ENCODE peak calls at places on chromosomes 11 and 22, in nine cellular contexts. One of them, this sample, is unnamed.

GRCh38 chr11:12403122-12403994 is 26.0 kb downstream of the PARVA start:
- DNase-seq in cardiac fibroblast: no peak
- DNase-seq in CD8-positive, alpha-beta memory T cell: no peak
- DNase-seq in Calu3: no peak
- DNase-seq in activated CD8-positive, alpha-beta memory T cell treated with anti-CD3 and anti-CD28 coated beads for 48 hours: no peak
- DNase-seq in endothelial cell: no peak
- DNase-seq in ovary: no peak
- DNase-seq in CD8-positive, alpha-beta T cell: no peak
- DNase-seq in colonic mucosa: no peak
- DNase-seq in this sample: no peak

GRCh38 chr11:82653752-82654151 is 79.9 kb downstream of the FAM181B start:
- DNase-seq in Calu3: no peak
- DNase-seq in CD8-positive, alpha-beta T cell: no peak
- DNase-seq in ovary: no peak
- DNase-seq in CD8-positive, alpha-beta memory T cell: no peak
- DNase-seq in activated CD8-positive, alpha-beta memory T cell treated with anti-CD3 and anti-CD28 coated beads for 48 hours: no peak
- DNase-seq in cardiac fibroblast: no peak
- DNase-seq in colonic mucosa: no peak
- DNase-seq in endothelial cell: no peak
- DNase-seq in this sample: no peak

GRCh38 chr11:114011443-114011842 is 36.5 kb downstream of the HTR3A start:
- DNase-seq in cardiac fibroblast: no peak
- DNase-seq in ovary: no peak
- DNase-seq in colonic mucosa: no peak
- DNase-seq in CD8-positive, alpha-beta memory T cell: no peak
- DNase-seq in activated CD8-positive, alpha-beta memory T cell treated with anti-CD3 and anti-CD28 coated beads for 48 hours: no peak
- DNase-seq in Calu3: no peak
- DNase-seq in endothelial cell: no peak
- DNase-seq in CD8-positive, alpha-beta T cell: no peak
- DNase-seq in this sample: no peak

GRCh38 chr22:50620861-50621490 is 7.0 kb downstream of the ARSA start:
- DNase-seq in colonic mucosa: peak; percentile 46
- DNase-seq in CD8-positive, alpha-beta T cell: peak; percentile 55
- DNase-seq in cardiac fibroblast: no peak
- DNase-seq in Calu3: peak; percentile 24
- DNase-seq in endothelial cell: no peak
- DNase-seq in CD8-positive, alpha-beta memory T cell: peak; percentile 88
- DNase-seq in ovary: no peak
- DNase-seq in activated CD8-positive, alpha-beta memory T cell treated with anti-CD3 and anti-CD28 coated beads for 48 hours: peak; percentile 13
- DNase-seq in this sample: no peak

GRCh38 chr22:31085493-31085824 is 4.3 kb downstream of the SMTN start:
- DNase-seq in colonic mucosa: peak; percentile 38
- DNase-seq in Calu3: peak; percentile 41
- DNase-seq in ovary: no peak
- DNase-seq in CD8-positive, alpha-beta memory T cell: no peak
- DNase-seq in activated CD8-positive, alpha-beta memory T cell treated with anti-CD3 and anti-CD28 coated beads for 48 hours: no peak
- DNase-seq in endothelial cell: no peak
- DNase-seq in cardiac fibroblast: peak; percentile 36
- DNase-seq in CD8-positive, alpha-beta T cell: no peak
- DNase-seq in this sample: no peak

GRCh38 chr11:60691636-60692035 is 7.8 kb upstream of the MS4A8 start:
- DNase-seq in endothelial cell: no peak
- DNase-seq in cardiac fibroblast: no peak
- DNase-seq in ovary: no peak
- DNase-seq in activated CD8-positive, alpha-beta memory T cell treated with anti-CD3 and anti-CD28 coated beads for 48 hours: no peak
- DNase-seq in CD8-positive, alpha-beta memory T cell: no peak
- DNase-seq in Calu3: no peak
- DNase-seq in colonic mucosa: no peak
- DNase-seq in CD8-positive, alpha-beta T cell: no peak
- DNase-seq in this sample: no peak

GRCh38 chr11:98536023-98536422 is 484.7 kb upstream of the CNTN5 start:
- DNase-seq in endothelial cell: no peak
- DNase-seq in Calu3: no peak
- DNase-seq in CD8-positive, alpha-beta memory T cell: no peak
- DNase-seq in colonic mucosa: no peak
- DNase-seq in cardiac fibroblast: no peak
- DNase-seq in activated CD8-positive, alpha-beta memory T cell treated with anti-CD3 and anti-CD28 coated beads for 48 hours: no peak
- DNase-seq in ovary: no peak
- DNase-seq in CD8-positive, alpha-beta T cell: no peak
- DNase-seq in this sample: no peak

GRCh38 chr11:85843929-85844328 is 11.3 kb upstream of the CCDC83 start:
- DNase-seq in Calu3: no peak
- DNase-seq in activated CD8-positive, alpha-beta memory T cell treated with anti-CD3 and anti-CD28 coated beads for 48 hours: no peak
- DNase-seq in ovary: no peak
- DNase-seq in CD8-positive, alpha-beta memory T cell: no peak
- DNase-seq in CD8-positive, alpha-beta T cell: no peak
- DNase-seq in colonic mucosa: no peak
- DNase-seq in endothelial cell: no peak
- DNase-seq in cardiac fibroblast: no peak
- DNase-seq in this sample: no peak

GRCh38 chr11:103863497-103863896 is 172.9 kb upstream of the DDI1 start:
- DNase-seq in activated CD8-positive, alpha-beta memory T cell treated with anti-CD3 and anti-CD28 coated beads for 48 hours: no peak
- DNase-seq in colonic mucosa: no peak
- DNase-seq in CD8-positive, alpha-beta T cell: no peak
- DNase-seq in Calu3: no peak
- DNase-seq in CD8-positive, alpha-beta memory T cell: no peak
- DNase-seq in cardiac fibroblast: peak; percentile 69
- DNase-seq in ovary: no peak
- DNase-seq in endothelial cell: no peak
- DNase-seq in this sample: no peak

GRCh38 chr11:132115454-132115853 is 745.0 kb downstream of the NTM start:
- DNase-seq in CD8-positive, alpha-beta memory T cell: no peak
- DNase-seq in Calu3: no peak
- DNase-seq in colonic mucosa: no peak
- DNase-seq in ovary: no peak
- DNase-seq in cardiac fibroblast: peak; percentile 76
- DNase-seq in endothelial cell: no peak
- DNase-seq in activated CD8-positive, alpha-beta memory T cell treated with anti-CD3 and anti-CD28 coated beads for 48 hours: no peak
- DNase-seq in CD8-positive, alpha-beta T cell: no peak
- DNase-seq in this sample: no peak

GRCh38 chr11:20353829-20354434 is 9.6 kb upstream of the HTATIP2 start:
- DNase-seq in cardiac fibroblast: peak; percentile 67
- DNase-seq in Calu3: peak; percentile 52
- DNase-seq in endothelial cell: peak; percentile 53
- DNase-seq in colonic mucosa: no peak
- DNase-seq in activated CD8-positive, alpha-beta memory T cell treated with anti-CD3 and anti-CD28 coated beads for 48 hours: no peak
- DNase-seq in CD8-positive, alpha-beta T cell: peak; percentile 19
- DNase-seq in CD8-positive, alpha-beta memory T cell: no peak
- DNase-seq in ovary: no peak
- DNase-seq in this sample: no peak

GRCh38 chr22:26585104-26585790 is 4.7 kb downstream of the TPST2 start:
- DNase-seq in cardiac fibroblast: peak; percentile 66
- DNase-seq in CD8-positive, alpha-beta memory T cell: no peak
- DNase-seq in colonic mucosa: no peak
- DNase-seq in ovary: peak; percentile 37
- DNase-seq in endothelial cell: no peak
- DNase-seq in CD8-positive, alpha-beta T cell: no peak
- DNase-seq in activated CD8-positive, alpha-beta memory T cell treated with anti-CD3 and anti-CD28 coated beads for 48 hours: no peak
- DNase-seq in Calu3: no peak
- DNase-seq in this sample: peak; percentile 32

This sample was measured in uterus.